ENCODE peak calls at places on chromosome 4, in five cellular contexts. N is amygdala; X is ELR; K is kidney glomerular epithelial cell; Y is stimulated activated CD4-positive, alpha-beta T cell treated with anti-CD3 and anti-CD28 coated beads, Interleukin-4, amount 100 ng/mL, for 1 hour. Z is an unnamed sample.

GRCh38 chr4:76947369-76947768 is 2.2 kb upstream of the SEPTIN11 start:
- DNase-seq in N (no peak), K (no peak), Y (no peak), X (peak), Z (no peak)

GRCh38 chr4:52032005-52032404 is 6.1 kb downstream of the SGCB start:
- DNase-seq in X (no peak), N (no peak), K (no peak), Y (no peak), Z (no peak)

GRCh38 chr4:118968006-118968405 is 79.4 kb downstream of the SYNPO2 start:
- DNase-seq in Y (no peak), K (peak), N (no peak), X (peak), Z (no peak)

GRCh38 chr4:15550491-15550890 is 80.8 kb downstream of the CC2D2A start:
- DNase-seq in Y (no peak), K (no peak), X (no peak), N (no peak), Z (no peak)

GRCh38 chr4:153758688-153759406 is 977 bp downstream of the RNF175 start:
- DNase-seq in N (no peak), Y (no peak), X (no peak), K (no peak), Z (no peak)

GRCh38 chr4:7828011-7828720 is 111.5 kb downstream of the AFAP1 start:
- DNase-seq in N (peak), K (peak), Y (peak), X (peak), Z (no peak)

GRCh38 chr4:70936200-70936787 is 34.1 kb downstream of the MOB1B start:
- DNase-seq in K (no peak), Y (no peak), X (no peak), N (no peak), Z (no peak)

GRCh38 chr4:169051936-169052335 is 41.9 kb upstream of the CBR4 start:
- DNase-seq in N (no peak), X (no peak), K (no peak), Y (no peak), Z (no peak)

GRCh38 chr4:66572949-66573348 is 902.7 kb upstream of the EPHA5 start:
- DNase-seq in N (no peak), Y (no peak), K (no peak), X (peak), Z (no peak)

GRCh38 chr4:16159321-16159720 is 67.0 kb downstream of the TAPT1 start:
- DNase-seq in Y (no peak), X (no peak), K (no peak), N (no peak), Z (no peak)

GRCh38 chr4:803884-804283 is 22.0 kb downstream of the CPLX1 start:
- DNase-seq in Y (no peak), K (no peak), X (no peak), N (no peak), Z (no peak)

GRCh38 chr4:3762753-3763511 is 3.3 kb upstream of the ADRA2C start:
- DNase-seq in K (no peak), Y (no peak), X (no peak), N (no peak), Z (no peak)

GRCh38 chr4:106021737-106022410 is 126.6 kb downstream of the NPNT start:
- DNase-seq in N (no peak), Y (no peak), K (no peak), X (no peak), Z (no peak)